ENCODE peak calls at places on chromosomes 3 and 15, in five cellular contexts. I is fibroblast of lung; V is stimulated activated CD4-positive, alpha-beta T cell treated with anti-CD3 and anti-CD28 coated beads, Interleukin-1b, Interleukin-23, amount 100 ng/mL, for 1 hour; Z is RWPE1; T is M059J. C is an unnamed sample.

GRCh38 chr3:36674816-36675215 is 89.5 kb downstream of the DCLK3 start:
- DNase-seq in I (no peak), T (no peak), V (no peak), Z (no peak), C (no peak)

GRCh38 chr15:55909036-55909811 is 84.2 kb downstream of the NEDD4 start:
- DNase-seq in V (no peak), T (peak), Z (peak), I (peak), C (no peak)

GRCh38 chr15:68655686-68656437 is 77.1 kb downstream of the CORO2B start:
- DNase-seq in T (no peak), I (no peak), Z (no peak), V (no peak), C (peak)

GRCh38 chr3:129320261-129320660 is 41.6 kb downstream of the HMCES start:
- DNase-seq in Z (no peak), V (no peak), I (no peak), T (no peak), C (no peak)

GRCh38 chr15:81292516-81293001 is 31.4 kb downstream of the STARD5 start:
- DNase-seq in V (no peak), Z (no peak), T (no peak), I (no peak), C (no peak)

GRCh38 chr3:123818324-123818920 is 65.7 kb downstream of the MYLK start:
- DNase-seq in Z (no peak), I (no peak), V (no peak), T (peak), C (no peak)

GRCh38 chr3:189001559-189001958 is 170.2 kb upstream of the TPRG1 start:
- DNase-seq in T (peak), V (no peak), I (peak), Z (peak), C (peak)

GRCh38 chr3:46725663-46726314 is 8.1 kb upstream of the PRSS50 start:
- DNase-seq in Z (no peak), T (no peak), I (no peak), V (no peak), C (no peak)

GRCh38 chr15:37133619-37134018 is 33.3 kb upstream of the MEIS2 start:
- DNase-seq in V (no peak), Z (no peak), I (peak), T (peak), C (peak)

GRCh38 chr3:38613426-38613825 is 36.1 kb downstream of the SCN5A start:
- DNase-seq in Z (no peak), I (no peak), T (no peak), V (no peak), C (no peak)

GRCh38 chr3:115580566-115580965 is 42.7 kb upstream of the GAP43 start:
- DNase-seq in I (no peak), Z (no peak), T (peak), V (no peak), C (peak)

GRCh38 chr15:39581501-39582285 is 814 bp downstream of the THBS1 start:
- DNase-seq in Z (peak), I (peak), V (no peak), T (peak), C (no peak)

GRCh38 chr3:141421639-141422319 is 53.5 kb downstream of the ZBTB38 start:
- DNase-seq in Z (no peak), T (peak), V (no peak), I (peak), C (no peak)